ENCODE peak calls at places on chromosomes 16 and 17, in six cellular contexts. M is GM23248; S is pancreas; J is MM.1S; P is CD8-positive, alpha-beta memory T cell; E is naive thymus-derived CD4-positive, alpha-beta T cell. X is an unnamed sample.

GRCh38 chr17:62135742-62136141 is 70.7 kb upstream of the MED13 start:
- DNase-seq in E (no peak), M (no peak), S (no peak), P (no peak), J (no peak), X (no peak)

GRCh38 chr16:62077998-62078397 is 41.8 kb upstream of the CDH8 start:
- DNase-seq in J (peak; percentile 10), P (no peak), M (peak; percentile 4), S (no peak), E (no peak), X (no peak)

GRCh38 chr16:87740441-87740840 is 25.3 kb downstream of the KLHDC4 start:
- DNase-seq in M (peak; percentile 48), J (no peak), S (no peak), E (no peak), P (no peak), X (no peak)

GRCh38 chr16:5560084-5560483 is 462.5 kb upstream of the EEF2KMT start:
- DNase-seq in P (no peak), M (peak; percentile 2), J (peak; percentile 12), E (no peak), S (no peak), X (no peak)

GRCh38 chr16:89695875-89696597 is 5.5 kb downstream of the SPATA2L start:
- DNase-seq in E (no peak), S (peak; percentile 64), P (no peak), M (no peak), J (no peak), X (peak; percentile 19)

GRCh38 chr16:57501492-57501891 is 15.2 kb upstream of the DOK4 start:
- DNase-seq in S (no peak), J (no peak), M (no peak), E (no peak), P (no peak), X (peak; percentile 2)

GRCh38 chr17:14919580-14920160 is 345.5 kb downstream of the PMP22 start:
- DNase-seq in J (no peak), S (no peak), M (no peak), P (no peak), E (no peak), X (no peak)

GRCh38 chr16:71709231-71709781 is 15.2 kb downstream of the PHLPP2 start:
- DNase-seq in E (no peak), J (no peak), S (no peak), M (peak; percentile 83), P (no peak), X (no peak)

GRCh38 chr17:1289695-1290094 is 10.2 kb downstream of the TRARG1 start:
- DNase-seq in E (no peak), P (no peak), J (no peak), M (no peak), S (no peak), X (no peak)

GRCh38 chr17:75481194-75482059 is 25.0 kb downstream of the TMEM94 start:
- DNase-seq in P (no peak), S (no peak), J (no peak), E (no peak), M (no peak), X (no peak)

GRCh38 chr17:82402865-82403264 is 15.3 kb upstream of the HEXD start:
- DNase-seq in M (no peak), S (peak; percentile 2), J (peak; percentile 91), P (no peak), E (no peak), X (no peak)

GRCh38 chr16:55349867-55350266 is 25.9 kb downstream of the IRX6 start:
- DNase-seq in E (no peak), S (no peak), M (peak; percentile 36), J (no peak), P (no peak), X (no peak)

GRCh38 chr17:37820313-37821024 is 75.6 kb upstream of the HNF1B start:
- DNase-seq in P (no peak), E (no peak), S (no peak), J (peak; percentile 86), M (no peak), X (no peak)

GRCh38 chr17:37816951-37817350 is 72.1 kb upstream of the HNF1B start:
- DNase-seq in S (no peak), E (no peak), J (no peak), P (no peak), M (no peak), X (no peak)

GRCh38 chr17:37818689-37819088 is 73.8 kb upstream of the HNF1B start:
- DNase-seq in S (peak; percentile 58), M (peak; percentile 28), P (no peak), J (peak; percentile 93), E (no peak), X (no peak)

GRCh38 chr17:37824534-37825485 is 80.0 kb upstream of the HNF1B start:
- DNase-seq in P (no peak), M (peak; percentile 67), S (no peak), J (no peak), E (no peak), X (no peak)

DNA sequence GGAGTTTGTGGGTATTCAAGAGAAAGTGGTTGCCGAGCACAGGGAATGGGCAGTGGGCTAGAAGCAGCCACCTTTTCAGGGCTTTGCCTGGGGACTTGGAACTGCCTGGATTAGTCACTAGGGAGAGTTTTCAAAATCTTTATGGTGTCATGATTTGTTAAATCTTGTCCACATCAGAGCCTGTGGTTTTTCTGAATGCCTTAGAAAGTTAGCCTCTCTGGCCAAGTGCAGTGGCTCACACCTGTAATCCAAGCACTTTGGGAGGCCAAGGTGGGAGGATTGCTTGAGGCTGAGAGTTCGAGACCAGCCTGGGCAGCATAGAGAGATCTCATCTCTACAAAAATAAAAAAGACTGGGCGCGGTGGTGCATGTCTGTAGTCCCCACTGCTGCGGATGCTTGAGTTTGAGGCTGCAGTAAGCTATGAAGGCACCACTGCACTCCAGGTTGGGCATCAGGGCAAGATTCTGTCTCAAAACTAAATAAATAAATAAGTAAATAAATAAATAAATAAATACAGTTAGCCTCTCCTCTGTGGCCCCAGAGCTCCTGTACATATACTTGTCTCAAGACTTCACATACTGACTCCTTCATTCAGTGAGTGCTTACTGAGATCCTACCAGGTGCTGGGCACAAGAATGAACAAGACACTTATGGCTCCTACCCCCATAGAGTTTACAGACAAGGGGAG is 76.3 kb upstream of the HNF1B start:
- DNase-seq in J (peak; percentile 52), M (peak; percentile 28), S (no peak), P (no peak), E (no peak), X (no peak)
- H3K27ac ChIP-seq in J (peak overlapping the region; percentile 94), M (no peak overlapping the region), S (no peak overlapping the region), P (no peak overlapping the region), E (no peak overlapping the region), X (no peak overlapping the region)

GRCh38 chr17:66850692-66851091 is 15.8 kb downstream of the CACNG5 start:
- DNase-seq in E (no peak), M (no peak), S (no peak), P (no peak), J (no peak), X (no peak)
- H3K4me1 ChIP-seq in E (no peaks in the 10 kb centered on the region), M (no peaks in the 10 kb centered on the region), S (no peaks in the 10 kb centered on the region), P (no peaks in the 10 kb centered on the region), J (peaks cover 3% of the 10 kb centered on the region), X (peaks cover 3% of the 10 kb centered on the region)

GRCh38 chr17:78414178-78415162 is 36.0 kb downstream of the PGS1 start:
- DNase-seq in P (peak; percentile 26), S (no peak), J (no peak), E (peak; percentile 75), M (no peak), X (peak; percentile 58)

GRCh38 chr17:78409191-78409621 is 30.8 kb downstream of the PGS1 start:
- DNase-seq in E (no peak), M (no peak), S (peak; percentile 77), J (no peak), P (no peak), X (peak; percentile 47)

GRCh38 chr17:78415821-78416301 is 37.4 kb downstream of the PGS1 start:
- DNase-seq in S (no peak), M (no peak), E (no peak), P (no peak), J (no peak), X (no peak)

GRCh38 chr17:78411241-78411855 is 32.9 kb downstream of the PGS1 start:
- DNase-seq in M (no peak), P (no peak), S (no peak), E (no peak), J (no peak), X (no peak)

GRCh38 chr17:78412403-78412802 is 34.0 kb downstream of the PGS1 start:
- DNase-seq in M (peak; percentile 52), J (no peak), S (no peak), P (no peak), E (no peak), X (peak; percentile 37)
- H3K27ac ChIP-seq in M (no peak overlapping the region), J (no peak overlapping the region), S (no peak overlapping the region), P (no peak overlapping the region), E (peak overlapping the region; percentile 75), X (peak overlapping the region; percentile 5)

GRCh38 chr16:74025-74424 is 1.6 kb upstream of the RHBDF1 start:
- DNase-seq in S (no peak), P (no peak), J (no peak), E (no peak), M (no peak), X (peak; percentile 57)

GRCh38 chr16:74437-75318 is 2.2 kb upstream of the RHBDF1 start:
- DNase-seq in J (no peak), E (no peak), M (no peak), P (no peak), S (no peak), X (no peak)

GRCh38 chr16:77273-77806 is 685 bp upstream of the MPG start:
- DNase-seq in E (no peak), M (peak; percentile 87), S (no peak), J (peak; percentile 61), P (peak; percentile 6), X (peak; percentile 75)

GRCh38 chr16:76535-77272 is 1.3 kb upstream of the MPG start:
- DNase-seq in S (peak; percentile 68), P (no peak), J (no peak), M (peak; percentile 90), E (no peak), X (peak; percentile 95)

GRCh38 chr16:75580-76501 is 2.2 kb upstream of the MPG start:
- DNase-seq in M (peak; percentile 88), E (no peak), J (no peak), S (no peak), P (no peak), X (peak; percentile 80)
- H3K4me1 ChIP-seq in M (peaks cover 33% of the 10 kb centered on the region), E (peaks cover 14% of the 10 kb centered on the region), J (peaks cover 25% of the 10 kb centered on the region), S (peaks cover 26% of the 10 kb centered on the region), P (peaks cover 25% of the 10 kb centered on the region), X (peaks cover 16% of the 10 kb centered on the region)

GRCh38 chr16:19486744-19487325 is 35.1 kb downstream of the GDE1 start:
- DNase-seq in P (no peak), S (no peak), M (no peak), J (no peak), E (no peak), X (no peak)

GRCh38 chr16:19481769-19482168 is 40.1 kb downstream of the GDE1 start:
- DNase-seq in P (no peak), M (no peak), E (no peak), J (no peak), S (no peak), X (no peak)

GRCh38 chr16:19479302-19479721 is 42.6 kb downstream of the GDE1 start:
- DNase-seq in J (no peak), E (no peak), P (no peak), M (no peak), S (no peak), X (no peak)

GRCh38 chr16:19478505-19478904 is 43.4 kb downstream of the GDE1 start:
- DNase-seq in J (no peak), E (no peak), P (no peak), M (no peak), S (no peak), X (no peak)

GRCh38 chr16:19481291-19481690 is 40.6 kb downstream of the GDE1 start:
- DNase-seq in M (peak; percentile 24), S (no peak), P (no peak), E (no peak), J (no peak), X (no peak)
- H3K27ac ChIP-seq in M (no peak overlapping the region), S (no peak overlapping the region), P (no peak overlapping the region), E (no peak overlapping the region), J (no peak overlapping the region), X (no peak overlapping the region)

X was measured in right cardiac atrium.